ENCODE peak calls at places on chromosomes 1 and 21, in nine cellular contexts. H is RWPE2; G is activated T-cell treated with anti-CD3 and anti-CD28 coated beads, Interleukin-2, amount 50 U/mL, for 4 hours; A is activated CD4-positive, CD25-positive, alpha-beta regulatory T cell treated with anti-CD3 and anti-CD28 coated beads, Interleukin-2, amount 50 U/mL, for 24 hours; C is CD4-positive, alpha-beta T cell; Y is PC-3; K is Panc1; W is K562; D is omental fat pad. L is an unnamed sample.

GRCh38 chr21:14981246-14981645 is 83.6 kb downstream of the NRIP1 start:
- ATAC-seq in W (no peak), D (no peak), C (no peak), Y (no peak), K (no peak), A (no peak), G (no peak), H (no peak), L (no peak)

GRCh38 chr1:118291686-118292085 is 106.7 kb upstream of the SPAG17 start:
- ATAC-seq in C (no peak), A (no peak), K (no peak), D (no peak), H (no peak), Y (no peak), W (no peak), G (no peak), L (peak; percentile 66)

GRCh38 chr1:166379447-166379846 is 212.6 kb upstream of the FAM78B start:
- ATAC-seq in Y (no peak), K (no peak), H (no peak), D (no peak), A (no peak), C (no peak), W (no peak), G (no peak), L (no peak)

GRCh38 chr1:22120469-22120790 is 22.5 kb downstream of the WNT4 start:
- ATAC-seq in D (no peak), K (no peak), H (no peak), C (no peak), Y (no peak), A (no peak), G (no peak), W (no peak), L (no peak)

GRCh38 chr1:92340154-92340553 is 41.3 kb downstream of the RPAP2 start:
- ATAC-seq in K (no peak), W (no peak), A (no peak), D (no peak), G (no peak), C (no peak), Y (no peak), H (no peak), L (no peak)

GRCh38 chr1:229129306-229130027 is 141.4 kb upstream of the RAB4A start:
- ATAC-seq in A (no peak), Y (no peak), W (no peak), K (no peak), C (peak; percentile 61), H (no peak), D (no peak), G (peak; percentile 71), L (peak; percentile 14)

GRCh38 chr1:229889031-229889517 is 178.0 kb upstream of the GALNT2 start:
- ATAC-seq in G (no peak), Y (no peak), D (no peak), C (no peak), K (no peak), A (no peak), H (no peak), W (no peak), L (no peak)

GRCh38 chr1:181101581-181102226 is 13.2 kb downstream of the IER5 start:
- ATAC-seq in C (no peak), Y (peak; percentile 6), K (peak; percentile 7), D (peak; percentile 47), G (no peak), W (no peak), A (no peak), H (peak; percentile 17), L (no peak)

GRCh38 chr1:203668401-203668800 is 41.8 kb downstream of the ATP2B4 start:
- ATAC-seq in C (no peak), D (no peak), H (no peak), Y (no peak), K (no peak), W (no peak), G (no peak), A (no peak), L (no peak)

GRCh38 chr1:202302166-202302565 is 39.6 kb downstream of the UBE2T start:
- ATAC-seq in W (no peak), D (no peak), Y (no peak), A (no peak), G (no peak), K (no peak), H (no peak), C (no peak), L (no peak)

GRCh38 chr1:15154480-15155036 is 1.0 kb downstream of the TMEM51 start:
- ATAC-seq in H (no peak), G (peak; percentile 19), A (no peak), C (no peak), Y (no peak), D (no peak), K (no peak), W (no peak), L (no peak)

GRCh38 chr1:110454328-110454727 is 3.4 kb downstream of the PROK1 start:
- ATAC-seq in G (no peak), D (no peak), Y (no peak), C (no peak), H (no peak), A (no peak), W (no peak), K (no peak), L (no peak)

GRCh38 chr1:163697137-163697536 is 375.4 kb downstream of the NUF2 start:
- ATAC-seq in C (no peak), A (no peak), G (no peak), H (no peak), Y (no peak), W (no peak), D (no peak), K (no peak), L (no peak)

GRCh38 chr1:168035345-168035744 is 98.5 kb upstream of the MPC2 start:
- ATAC-seq in K (no peak), A (no peak), G (no peak), H (no peak), W (no peak), D (no peak), Y (peak; percentile 46), C (no peak), L (no peak)

GRCh38 chr1:229070168-229070567 is 200.7 kb upstream of the RAB4A start:
- ATAC-seq in C (no peak), Y (peak; percentile 58), K (no peak), G (no peak), H (peak; percentile 95), D (peak; percentile 50), W (no peak), A (no peak), L (peak; percentile 77)

GRCh38 chr1:169576241-169576933 is 9.9 kb downstream of the F5 start:
- ATAC-seq in C (no peak), W (no peak), H (no peak), G (no peak), D (no peak), K (no peak), A (no peak), Y (no peak), L (no peak)

GRCh38 chr1:153677718-153678518 is 570 bp upstream of the NPR1 start:
- ATAC-seq in C (peak; percentile 51), K (peak; percentile 76), A (no peak), Y (peak; percentile 73), G (peak; percentile 41), H (peak; percentile 55), W (peak; percentile 85), D (peak; percentile 60), L (peak; percentile 52)

L was measured in gastroesophageal sphincter.